ENCODE peak calls at places on chromosomes 16 and 17, in five cellular contexts. One of them, this sample, is unnamed.

GRCh38 chr17:58254803-58255202 is 16.4 kb downstream of the LPO start:
- DNase-seq in type B pancreatic cell: peak; percentile 42
- DNase-seq in HepG2: no peak
- DNase-seq in ELF-1: no peak
- DNase-seq in activated naive CD4-positive, alpha-beta T cell: no peak
- DNase-seq in this sample: peak; percentile 79

GRCh38 chr17:69223809-69224208 is 4.8 kb downstream of the ABCA10 start:
- DNase-seq in type B pancreatic cell: no peak
- DNase-seq in HepG2: peak; percentile 69
- DNase-seq in ELF-1: no peak
- DNase-seq in activated naive CD4-positive, alpha-beta T cell: no peak
- DNase-seq in this sample: no peak

GRCh38 chr16:12646490-12647274 is 157.0 kb downstream of the CPPED1 start:
- DNase-seq in type B pancreatic cell: no peak
- DNase-seq in HepG2: peak; percentile 47
- DNase-seq in ELF-1: no peak
- DNase-seq in activated naive CD4-positive, alpha-beta T cell: no peak
- DNase-seq in this sample: no peak

GRCh38 chr16:71421911-71422310 is 19.9 kb downstream of the TLE7 start:
- DNase-seq in type B pancreatic cell: no peak
- DNase-seq in HepG2: peak; percentile 58
- DNase-seq in ELF-1: peak; percentile 70
- DNase-seq in activated naive CD4-positive, alpha-beta T cell: no peak
- DNase-seq in this sample: peak; percentile 81

GRCh38 chr16:3112058-3112880 is at the start of gene ZNF205:
- DNase-seq in type B pancreatic cell: peak; percentile 81
- DNase-seq in HepG2: peak; percentile 70
- DNase-seq in ELF-1: peak; percentile 78
- DNase-seq in activated naive CD4-positive, alpha-beta T cell: no peak
- DNase-seq in this sample: peak; percentile 93

GRCh38 chr17:4433515-4434031 is at the start of gene SPNS3:
- DNase-seq in type B pancreatic cell: no peak
- DNase-seq in HepG2: no peak
- DNase-seq in ELF-1: no peak
- DNase-seq in activated naive CD4-positive, alpha-beta T cell: no peak
- DNase-seq in this sample: no peak

GRCh38 chr16:29761882-29762281 is 16.1 kb upstream of the C16orf54 start:
- DNase-seq in type B pancreatic cell: no peak
- DNase-seq in HepG2: no peak
- DNase-seq in ELF-1: no peak
- DNase-seq in activated naive CD4-positive, alpha-beta T cell: no peak
- DNase-seq in this sample: no peak

GRCh38 chr17:70563301-70563820 is 394.0 kb downstream of the KCNJ2 start:
- DNase-seq in type B pancreatic cell: no peak
- DNase-seq in HepG2: no peak
- DNase-seq in ELF-1: no peak
- DNase-seq in activated naive CD4-positive, alpha-beta T cell: no peak
- DNase-seq in this sample: no peak

GRCh38 chr17:43372273-43372911 is 26.4 kb upstream of the ARL4D start:
- DNase-seq in type B pancreatic cell: no peak
- DNase-seq in HepG2: no peak
- DNase-seq in ELF-1: peak; percentile 57
- DNase-seq in activated naive CD4-positive, alpha-beta T cell: no peak
- DNase-seq in this sample: no peak

GRCh38 chr16:31148281-31148728 is 1.6 kb downstream of the PRSS36 start:
- DNase-seq in type B pancreatic cell: no peak
- DNase-seq in HepG2: no peak
- DNase-seq in ELF-1: peak; percentile 45
- DNase-seq in activated naive CD4-positive, alpha-beta T cell: no peak
- DNase-seq in this sample: peak; percentile 78

GRCh38 chr17:63785556-63785955 is 11.6 kb downstream of the DDX42 start:
- DNase-seq in type B pancreatic cell: no peak
- DNase-seq in HepG2: no peak
- DNase-seq in ELF-1: no peak
- DNase-seq in activated naive CD4-positive, alpha-beta T cell: no peak
- DNase-seq in this sample: no peak

GRCh38 chr17:69405096-69405495 is 9.4 kb upstream of the MAP2K6 start:
- DNase-seq in type B pancreatic cell: no peak
- DNase-seq in HepG2: no peak
- DNase-seq in ELF-1: no peak
- DNase-seq in activated naive CD4-positive, alpha-beta T cell: no peak
- DNase-seq in this sample: no peak

GRCh38 chr16:10607157-10607556 is 26.8 kb upstream of the EMP2 start:
- DNase-seq in type B pancreatic cell: no peak
- DNase-seq in HepG2: no peak
- DNase-seq in ELF-1: no peak
- DNase-seq in activated naive CD4-positive, alpha-beta T cell: no peak
- DNase-seq in this sample: no peak

GRCh38 chr16:53886482-53887378 is 182.8 kb downstream of the FTO start:
- DNase-seq in type B pancreatic cell: no peak
- DNase-seq in HepG2: no peak
- DNase-seq in ELF-1: no peak
- DNase-seq in activated naive CD4-positive, alpha-beta T cell: no peak
- DNase-seq in this sample: no peak

GRCh38 chr17:43410557-43411368 is 12.0 kb downstream of the ARL4D start:
- DNase-seq in type B pancreatic cell: no peak
- DNase-seq in HepG2: no peak
- DNase-seq in ELF-1: no peak
- DNase-seq in activated naive CD4-positive, alpha-beta T cell: no peak
- DNase-seq in this sample: no peak

GRCh38 chr17:64411999-64412771 is 21.5 kb upstream of the PECAM1 start:
- DNase-seq in type B pancreatic cell: no peak
- DNase-seq in HepG2: no peak
- DNase-seq in ELF-1: peak; percentile 79
- DNase-seq in activated naive CD4-positive, alpha-beta T cell: no peak
- DNase-seq in this sample: peak; percentile 86

GRCh38 chr17:50047488-50048126 is 8.3 kb upstream of the ITGA3 start:
- DNase-seq in type B pancreatic cell: no peak
- DNase-seq in HepG2: no peak
- DNase-seq in ELF-1: no peak
- DNase-seq in activated naive CD4-positive, alpha-beta T cell: no peak
- DNase-seq in this sample: no peak

GRCh38 chr17:72476575-72476986 is 355.8 kb downstream of the SOX9 start:
- DNase-seq in type B pancreatic cell: no peak
- DNase-seq in HepG2: no peak
- DNase-seq in ELF-1: peak; percentile 82
- DNase-seq in activated naive CD4-positive, alpha-beta T cell: no peak
- DNase-seq in this sample: peak; percentile 94

GRCh38 chr16:49588729-49589384 is 215.3 kb downstream of the C16orf78 start:
- DNase-seq in type B pancreatic cell: peak; percentile 44
- DNase-seq in HepG2: no peak
- DNase-seq in ELF-1: no peak
- DNase-seq in activated naive CD4-positive, alpha-beta T cell: no peak
- DNase-seq in this sample: peak; percentile 50

GRCh38 chr16:50611332-50611934 is 63.2 kb downstream of the NKD1 start:
- DNase-seq in type B pancreatic cell: no peak
- DNase-seq in HepG2: peak; percentile 40
- DNase-seq in ELF-1: no peak
- DNase-seq in activated naive CD4-positive, alpha-beta T cell: no peak
- DNase-seq in this sample: no peak

GRCh38 chr17:28725166-28725659 is 820 bp downstream of the TLCD1 start:
- DNase-seq in type B pancreatic cell: no peak
- DNase-seq in HepG2: peak; percentile 65
- DNase-seq in ELF-1: no peak
- DNase-seq in activated naive CD4-positive, alpha-beta T cell: no peak
- DNase-seq in this sample: peak; percentile 34

GRCh38 chr17:74770498-74771318 is 5.4 kb downstream of the NAT9 start:
- DNase-seq in type B pancreatic cell: peak; percentile 80
- DNase-seq in HepG2: peak; percentile 81
- DNase-seq in ELF-1: peak; percentile 79
- DNase-seq in activated naive CD4-positive, alpha-beta T cell: peak; percentile 49
- DNase-seq in this sample: peak; percentile 85

GRCh38 chr17:7356072-7356549 is 1.2 kb downstream of the TMEM95 start:
- DNase-seq in type B pancreatic cell: peak; percentile 84
- DNase-seq in HepG2: no peak
- DNase-seq in ELF-1: peak; percentile 93
- DNase-seq in activated naive CD4-positive, alpha-beta T cell: peak; percentile 74
- DNase-seq in this sample: peak; percentile 97

GRCh38 chr17:52410781-52411180 is 252.3 kb upstream of the CA10 start:
- DNase-seq in type B pancreatic cell: no peak
- DNase-seq in HepG2: peak; percentile 41
- DNase-seq in ELF-1: no peak
- DNase-seq in activated naive CD4-positive, alpha-beta T cell: no peak
- DNase-seq in this sample: no peak

GRCh38 chr17:66945451-66945850 is 19.1 kb upstream of the CACNG4 start:
- DNase-seq in type B pancreatic cell: no peak
- DNase-seq in HepG2: no peak
- DNase-seq in ELF-1: no peak
- DNase-seq in activated naive CD4-positive, alpha-beta T cell: no peak
- DNase-seq in this sample: no peak

GRCh38 chr17:28734712-28735241 is 6.2 kb downstream of the NEK8 start:
- DNase-seq in type B pancreatic cell: no peak
- DNase-seq in HepG2: no peak
- DNase-seq in ELF-1: no peak
- DNase-seq in activated naive CD4-positive, alpha-beta T cell: no peak
- DNase-seq in this sample: no peak

GRCh38 chr17:66335797-66336196 is 33.4 kb downstream of the PRKCA start:
- DNase-seq in type B pancreatic cell: no peak
- DNase-seq in HepG2: no peak
- DNase-seq in ELF-1: no peak
- DNase-seq in activated naive CD4-positive, alpha-beta T cell: no peak
- DNase-seq in this sample: no peak

GRCh38 chr17:48571024-48571818 is 6.9 kb downstream of the HOXB4 start:
- DNase-seq in type B pancreatic cell: no peak
- DNase-seq in HepG2: no peak
- DNase-seq in ELF-1: no peak
- DNase-seq in activated naive CD4-positive, alpha-beta T cell: no peak
- DNase-seq in this sample: no peak

GRCh38 chr17:59425085-59425901 is 93.8 kb downstream of the YPEL2 start:
- DNase-seq in type B pancreatic cell: no peak
- DNase-seq in HepG2: no peak
- DNase-seq in ELF-1: peak; percentile 90
- DNase-seq in activated naive CD4-positive, alpha-beta T cell: no peak
- DNase-seq in this sample: peak; percentile 21

GRCh38 chr17:43760254-43760852 is 1.8 kb upstream of the SOST start:
- DNase-seq in type B pancreatic cell: peak; percentile 95
- DNase-seq in HepG2: peak; percentile 90
- DNase-seq in ELF-1: peak; percentile 99
- DNase-seq in activated naive CD4-positive, alpha-beta T cell: peak; percentile 81
- DNase-seq in this sample: peak; percentile 97

GRCh38 chr16:4496305-4496704 is 20.1 kb downstream of the HMOX2 start:
- DNase-seq in type B pancreatic cell: no peak
- DNase-seq in HepG2: no peak
- DNase-seq in ELF-1: no peak
- DNase-seq in activated naive CD4-positive, alpha-beta T cell: no peak
- DNase-seq in this sample: no peak

GRCh38 chr17:37092041-37092440 is 143.3 kb downstream of the AATF start:
- DNase-seq in type B pancreatic cell: no peak
- DNase-seq in HepG2: peak; percentile 17
- DNase-seq in ELF-1: no peak
- DNase-seq in activated naive CD4-positive, alpha-beta T cell: no peak
- DNase-seq in this sample: no peak

GRCh38 chr17:49379926-49380325 is 17.9 kb upstream of the ZNF652 start:
- DNase-seq in type B pancreatic cell: no peak
- DNase-seq in HepG2: no peak
- DNase-seq in ELF-1: no peak
- DNase-seq in activated naive CD4-positive, alpha-beta T cell: no peak
- DNase-seq in this sample: no peak

GRCh38 chr17:33099252-33099651 is 107.6 kb downstream of the SPACA3 start:
- DNase-seq in type B pancreatic cell: no peak
- DNase-seq in HepG2: no peak
- DNase-seq in ELF-1: no peak
- DNase-seq in activated naive CD4-positive, alpha-beta T cell: no peak
- DNase-seq in this sample: no peak

GRCh38 chr16:17488506-17488905 is 17.7 kb upstream of the XYLT1 start:
- DNase-seq in type B pancreatic cell: no peak
- DNase-seq in HepG2: no peak
- DNase-seq in ELF-1: no peak
- DNase-seq in activated naive CD4-positive, alpha-beta T cell: no peak
- DNase-seq in this sample: no peak

GRCh38 chr16:85575910-85576309 is 37.2 kb upstream of the GSE1 start:
- DNase-seq in type B pancreatic cell: no peak
- DNase-seq in HepG2: no peak
- DNase-seq in ELF-1: no peak
- DNase-seq in activated naive CD4-positive, alpha-beta T cell: no peak
- DNase-seq in this sample: no peak

GRCh38 chr17:8630227-8630801 is at the start of gene MYH10:
- DNase-seq in type B pancreatic cell: no peak
- DNase-seq in HepG2: no peak
- DNase-seq in ELF-1: no peak
- DNase-seq in activated naive CD4-positive, alpha-beta T cell: no peak
- DNase-seq in this sample: no peak

GRCh38 chr17:44002141-44002848 is 2.1 kb upstream of the NAGS start:
- DNase-seq in type B pancreatic cell: no peak
- DNase-seq in HepG2: peak; percentile 80
- DNase-seq in ELF-1: no peak
- DNase-seq in activated naive CD4-positive, alpha-beta T cell: no peak
- DNase-seq in this sample: no peak

GRCh38 chr16:17591655-17592405 is 121.1 kb upstream of the XYLT1 start:
- DNase-seq in type B pancreatic cell: no peak
- DNase-seq in HepG2: no peak
- DNase-seq in ELF-1: no peak
- DNase-seq in activated naive CD4-positive, alpha-beta T cell: no peak
- DNase-seq in this sample: no peak

This sample was measured in GM23338.